ENCODE peak calls at places on chromosomes 11 and 22, in five cellular contexts. F, J, S, B and G are unnamed samples.

GRCh38 chr22:26763633-26764295 is 106.4 kb downstream of the MIAT start:
- DNase-seq in F (no peak), J (peak), S (peak), B (peak), G (peak)

GRCh38 chr11:106917973-106918372 is 100.3 kb downstream of the GUCY1A2 start:
- DNase-seq in F (no peak), J (no peak), S (peak), B (peak), G (no peak)

GRCh38 chr11:28529046-28529445 is 420.9 kb downstream of the METTL15 start:
- DNase-seq in F (no peak), J (no peak), S (peak), B (peak), G (peak)

GRCh38 chr11:7251836-7252682 is at the start of gene SYT9:
- DNase-seq in F (no peak), J (peak), S (no peak), B (peak), G (peak)

GRCh38 chr11:65279713-65280459 is 18.1 kb downstream of the POLA2 start:
- DNase-seq in F (peak), J (no peak), S (peak), B (peak), G (peak)

GRCh38 chr22:50599816-50600454 is 658 bp upstream of the MAPK8IP2 start:
- DNase-seq in F (no peak), J (no peak), S (no peak), B (no peak), G (peak)

GRCh38 chr11:117934526-117935307 is 5.5 kb upstream of the TMPRSS13 start:
- DNase-seq in F (no peak), J (no peak), S (no peak), B (no peak), G (no peak)

GRCh38 chr11:131923309-131923708 is 552.9 kb downstream of the NTM start:
- DNase-seq in F (no peak), J (no peak), S (peak), B (no peak), G (peak)

GRCh38 chr11:125328181-125328580 is 163.6 kb downstream of the PKNOX2 start:
- DNase-seq in F (no peak), J (no peak), S (no peak), B (no peak), G (no peak)

GRCh38 chr11:84922212-84922805 is 704.8 kb downstream of the DLG2 start:
- DNase-seq in F (no peak), J (no peak), S (no peak), B (no peak), G (no peak)

GRCh38 chr11:18705651-18706281 is 7.2 kb downstream of the TMEM86A start:
- DNase-seq in F (no peak), J (no peak), S (no peak), B (no peak), G (no peak)

GRCh38 chr11:130145975-130146776 is 13.4 kb upstream of the ST14 start:
- DNase-seq in F (no peak), J (peak), S (no peak), B (peak), G (no peak)

GRCh38 chr11:87122852-87123251 is 85.1 kb downstream of the TMEM135 start:
- DNase-seq in F (no peak), J (no peak), S (no peak), B (no peak), G (no peak)

GRCh38 chr11:116311141-116311540 is 461.6 kb downstream of the BUD13 start:
- DNase-seq in F (no peak), J (peak), S (no peak), B (no peak), G (no peak)

GRCh38 chr22:37802310-37803194 is 5.2 kb upstream of the GCAT start:
- DNase-seq in F (no peak), J (peak), S (peak), B (no peak), G (peak)

GRCh38 chr22:39567135-39567946 is 3.2 kb upstream of the CACNA1I start:
- DNase-seq in F (no peak), J (no peak), S (no peak), B (no peak), G (no peak)

GRCh38 chr11:122733301-122733686 is 77.8 kb downstream of the UBASH3B start:
- DNase-seq in F (no peak), J (peak), S (peak), B (peak), G (peak)

GRCh38 chr22:39820266-39820665 is 73.3 kb downstream of the ENTHD1 start:
- DNase-seq in F (peak), J (no peak), S (peak), B (peak), G (peak)

GRCh38 chr11:17015639-17016125 is 1.5 kb upstream of the PLEKHA7 start:
- DNase-seq in F (no peak), J (no peak), S (peak), B (peak), G (peak)

GRCh38 chr11:74820763-74821162 is 72.1 kb downstream of the RNF169 start:
- DNase-seq in F (peak), J (no peak), S (peak), B (peak), G (peak)

GRCh38 chr11:32420937-32421532 is 14.3 kb downstream of the WT1 start:
- DNase-seq in F (no peak), J (no peak), S (no peak), B (no peak), G (no peak)

GRCh38 chr22:43260818-43261217 is 73.9 kb upstream of the TTLL12 start:
- DNase-seq in F (no peak), J (no peak), S (peak), B (no peak), G (peak)

GRCh38 chr11:61053198-61053597 is 49.1 kb upstream of the CD5 start:
- DNase-seq in F (no peak), J (no peak), S (no peak), B (no peak), G (no peak)

GRCh38 chr11:109892321-109892794 is 200.8 kb upstream of the ZC3H12C start:
- DNase-seq in F (no peak), J (no peak), S (no peak), B (no peak), G (no peak)

GRCh38 chr11:73204711-73205121 is 13.4 kb upstream of the P2RY2 start:
- DNase-seq in F (no peak), J (no peak), S (no peak), B (no peak), G (no peak)

GRCh38 chr11:103532133-103532788 is 423.0 kb downstream of the DYNC2H1 start:
- DNase-seq in F (peak), J (no peak), S (peak), B (peak), G (peak)

GRCh38 chr11:134558258-134558835 is 146.3 kb upstream of the B3GAT1 start:
- DNase-seq in F (no peak), J (no peak), S (no peak), B (no peak), G (no peak)

GRCh38 chr11:95443386-95443785 is 212.4 kb upstream of the SESN3 start:
- DNase-seq in F (no peak), J (no peak), S (no peak), B (no peak), G (no peak)

GRCh38 chr11:35330156-35330889 is 89.0 kb downstream of the SLC1A2 start:
- DNase-seq in F (no peak), J (no peak), S (no peak), B (no peak), G (no peak)

GRCh38 chr11:18668131-18668530 is 30.4 kb upstream of the TMEM86A start:
- DNase-seq in F (no peak), J (no peak), S (no peak), B (no peak), G (no peak)

GRCh38 chr11:2128102-2128511 is 11.1 kb downstream of the IGF2 start:
- DNase-seq in F (no peak), J (no peak), S (no peak), B (no peak), G (no peak)

GRCh38 chr11:67351275-67352005 is 1.9 kb downstream of the POLD4 start:
- DNase-seq in F (no peak), J (peak), S (peak), B (peak), G (peak)